ENCODE peak calls at places on chromosomes 7 and 10, in ten cellular contexts. P, Q, H, Z, S, A, I, X, T and V are unnamed samples.

GRCh38 chr10:17989908-17990767 is 38.4 kb downstream of the SLC39A12 start:
- DNase-seq in P (no peak), Q (peak), H (no peak), Z (no peak), S (no peak), A (peak), I (peak), X (no peak), T (no peak), V (no peak)

GRCh38 chr10:95254629-95255028 is 36.2 kb downstream of the PDLIM1 start:
- DNase-seq in P (no peak), Q (no peak), H (no peak), Z (no peak), S (no peak), A (no peak), I (no peak), X (no peak), T (no peak), V (no peak)

GRCh38 chr7:37448637-37449331 is at the start of gene ELMO1:
- DNase-seq in P (peak), Q (no peak), H (peak), Z (peak), S (peak), A (no peak), I (peak), X (peak), T (peak), V (peak)

GRCh38 chr10:127195041-127195506 is 1.3 kb downstream of the INSYN2A start:
- DNase-seq in P (no peak), Q (no peak), H (no peak), Z (no peak), S (no peak), A (no peak), I (no peak), X (no peak), T (peak), V (no peak)

GRCh38 chr7:90775383-90775965 is 179.4 kb downstream of the CDK14 start:
- DNase-seq in P (no peak), Q (no peak), H (no peak), Z (no peak), S (no peak), A (no peak), I (no peak), X (no peak), T (no peak), V (no peak)

GRCh38 chr10:47104786-47105385 is 193.7 kb downstream of the PTPN20 start:
- DNase-seq in P (no peak), Q (no peak), H (peak), Z (no peak), S (no peak), A (no peak), I (no peak), X (peak), T (no peak), V (peak)

GRCh38 chr7:141409911-141410329 is 141.3 kb upstream of the AGK start:
- DNase-seq in P (no peak), Q (no peak), H (no peak), Z (no peak), S (no peak), A (no peak), I (no peak), X (no peak), T (peak), V (no peak)

GRCh38 chr10:96400465-96400864 is 41.7 kb upstream of the OPALIN start:
- DNase-seq in P (no peak), Q (no peak), H (no peak), Z (no peak), S (no peak), A (no peak), I (no peak), X (no peak), T (no peak), V (no peak)

GRCh38 chr10:60384708-60385398 is 4.8 kb downstream of the ANK3 start:
- DNase-seq in P (no peak), Q (no peak), H (no peak), Z (no peak), S (no peak), A (peak), I (no peak), X (no peak), T (no peak), V (no peak)

GRCh38 chr10:46550076-46550790 is 6.2 kb downstream of the GPRIN2 start:
- DNase-seq in P (no peak), Q (no peak), H (peak), Z (peak), S (peak), A (no peak), I (no peak), X (no peak), T (no peak), V (no peak)

GRCh38 chr7:76233538-76234281 is 32.0 kb downstream of the SRRM3 start:
- DNase-seq in P (peak), Q (no peak), H (no peak), Z (no peak), S (no peak), A (no peak), I (no peak), X (no peak), T (peak), V (no peak)

GRCh38 chr7:75033064-75033463 is 40.5 kb downstream of the RCC1L start:
- DNase-seq in P (peak), Q (no peak), H (no peak), Z (no peak), S (no peak), A (no peak), I (no peak), X (no peak), T (peak), V (no peak)

GRCh38 chr10:4221315-4221714 is 436.3 kb upstream of the KLF6 start:
- DNase-seq in P (no peak), Q (no peak), H (no peak), Z (no peak), S (no peak), A (no peak), I (no peak), X (no peak), T (no peak), V (no peak)

GRCh38 chr10:5977471-5978370 is at the start of gene IL15RA:
- DNase-seq in P (peak), Q (no peak), H (peak), Z (peak), S (peak), A (peak), I (no peak), X (peak), T (peak), V (peak)

GRCh38 chr7:106069471-106070200 is 42.5 kb downstream of the SYPL1 start:
- DNase-seq in P (no peak), Q (no peak), H (no peak), Z (no peak), S (no peak), A (no peak), I (no peak), X (peak), T (no peak), V (no peak)

GRCh38 chr10:96365571-96365970 is 6.8 kb upstream of the OPALIN start:
- DNase-seq in P (no peak), Q (no peak), H (no peak), Z (no peak), S (no peak), A (no peak), I (no peak), X (no peak), T (no peak), V (no peak)

GRCh38 chr10:122163182-122164027 is 107.7 kb upstream of the BTBD16 start:
- DNase-seq in P (no peak), Q (no peak), H (no peak), Z (no peak), S (peak), A (no peak), I (no peak), X (no peak), T (peak), V (no peak)

GRCh38 chr7:100679927-100680588 is 6.5 kb downstream of the GNB2 start:
- DNase-seq in P (no peak), Q (no peak), H (no peak), Z (no peak), S (no peak), A (no peak), I (no peak), X (no peak), T (peak), V (no peak)
- TF ChIP-seq POLR2AphosphoS5 in P (peak), Q (no peak), H (no peak), Z (peak), S (no peak), A (no peak), I (no peak), X (peak), T (no peak), V (no peak)

DNA sequence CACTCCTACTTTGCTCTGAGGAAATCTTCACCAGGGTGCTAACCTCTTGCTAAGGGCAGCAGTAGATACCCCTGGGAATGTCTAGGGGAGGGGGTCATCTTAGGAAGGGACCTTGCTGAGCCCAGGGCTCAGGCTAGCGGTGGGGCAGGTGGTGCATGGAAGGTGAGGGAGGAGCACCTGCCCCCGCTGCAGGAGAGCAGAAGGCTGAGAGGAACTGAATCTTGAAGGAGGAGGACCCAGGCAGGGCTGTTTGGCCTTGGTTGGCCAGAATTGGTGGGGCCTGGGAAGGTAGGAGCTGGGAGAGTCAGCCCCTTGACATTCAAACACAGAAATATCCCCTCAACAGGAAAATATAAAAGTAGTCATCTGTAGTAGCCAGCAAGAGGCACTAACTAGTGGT is 7.0 kb downstream of the CALHM3 start:
- DNase-seq in P (no peak), Q (no peak), H (no peak), Z (no peak), S (no peak), A (no peak), I (no peak), X (no peak), T (no peak), V (no peak)
- H3K27ac ChIP-seq in P (no peak), Q (no peak), H (peak), Z (peak), S (peak), A (no peak), I (peak), X (peak), T (no peak), V (peak)

DNA sequence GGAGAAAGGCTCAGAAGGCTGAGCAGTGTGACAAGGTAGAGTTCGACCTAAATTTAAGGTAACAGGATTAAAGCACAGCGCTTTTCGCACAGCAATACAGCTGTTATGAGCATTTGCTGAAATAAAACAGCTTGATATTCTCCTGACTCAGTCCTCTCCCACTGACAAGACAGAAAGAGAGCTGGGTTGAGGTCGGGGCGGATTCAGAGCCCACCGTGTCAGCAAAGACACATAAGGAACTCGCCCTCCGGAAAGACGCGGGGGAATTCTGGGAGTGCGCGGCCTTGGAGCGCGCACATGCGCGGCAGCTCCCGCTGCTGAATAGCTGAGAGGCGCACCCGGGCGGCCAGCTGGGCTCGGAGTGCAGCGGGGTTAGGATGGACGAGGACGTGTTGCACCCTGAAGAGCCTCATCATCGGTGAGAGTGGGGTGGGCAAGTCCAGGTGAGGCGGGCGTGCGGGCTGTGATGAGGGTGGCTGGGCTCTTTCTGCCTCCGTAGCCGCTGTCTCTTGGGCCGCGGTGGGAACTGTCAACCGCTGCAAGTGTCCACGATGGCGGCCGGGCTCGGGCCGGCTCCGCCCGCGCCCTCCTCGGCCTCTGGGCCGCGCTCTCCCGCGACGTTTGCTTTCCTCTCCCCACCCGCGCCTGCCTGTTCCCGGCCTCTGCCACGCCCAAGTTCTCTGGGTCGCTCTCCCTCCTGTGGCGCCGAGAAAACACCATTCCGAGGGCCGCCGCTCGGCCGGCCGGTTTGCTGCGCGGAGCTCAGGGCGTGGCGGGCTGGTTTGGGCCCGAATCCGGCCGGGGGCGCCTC is 120.6 kb downstream of the LYZL1 start:
- DNase-seq in P (peak), Q (peak), H (peak), Z (peak), S (peak), A (peak), I (no peak), X (no peak), T (peak), V (peak)
- TF ChIP-seq POLR2AphosphoS5 in P (peak), Q (peak), H (peak), Z (peak), S (peak), A (peak), I (no peak), X (peak), T (peak), V (peak)

DNA sequence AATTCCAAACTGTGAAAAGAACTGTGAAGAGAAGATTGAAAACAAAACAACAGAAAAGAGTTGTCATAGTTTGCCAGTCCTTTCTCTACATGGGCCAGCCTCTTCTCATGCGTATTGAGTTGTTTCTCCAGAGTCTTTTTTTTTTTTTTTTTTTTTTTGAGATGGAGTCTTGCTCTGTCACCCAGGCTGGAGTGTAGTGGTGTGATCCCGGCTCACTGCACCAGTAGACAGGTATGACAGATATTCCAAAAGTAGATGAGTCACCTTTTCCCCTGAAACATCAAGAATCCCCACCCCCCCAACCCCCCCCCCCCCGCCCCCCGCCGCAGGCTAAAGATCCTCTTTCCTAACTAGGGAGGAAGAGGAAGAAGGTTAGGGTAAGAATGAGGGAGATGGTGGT is 15.6 kb upstream of the KMT2C start:
- DNase-seq in P (no peak), Q (no peak), H (no peak), Z (no peak), S (no peak), A (no peak), I (no peak), X (no peak), T (no peak), V (no peak)
- H3K27ac ChIP-seq in P (no peak), Q (no peak), H (no peak), Z (no peak), S (no peak), A (no peak), I (no peak), X (no peak), T (no peak), V (no peak)

GRCh38 chr10:62817120-62817762 is 1.1 kb upstream of the EGR2 start:
- DNase-seq in P (peak), Q (no peak), H (peak), Z (no peak), S (peak), A (no peak), I (no peak), X (no peak), T (peak), V (peak)

GRCh38 chr10:62815373-62816111 is 624 bp downstream of the EGR2 start:
- DNase-seq in P (no peak), Q (no peak), H (no peak), Z (no peak), S (peak), A (no peak), I (no peak), X (no peak), T (peak), V (no peak)

GRCh38 chr10:62817763-62818425 is 1.7 kb upstream of the EGR2 start:
- DNase-seq in P (peak), Q (no peak), H (peak), Z (peak), S (peak), A (peak), I (no peak), X (no peak), T (peak), V (no peak)

GRCh38 chr10:62814901-62815372 is 1.2 kb downstream of the EGR2 start:
- DNase-seq in P (no peak), Q (no peak), H (no peak), Z (no peak), S (peak), A (no peak), I (no peak), X (no peak), T (peak), V (no peak)

GRCh38 chr10:62816179-62817119 is at the start of gene EGR2:
- DNase-seq in P (peak), Q (peak), H (peak), Z (peak), S (peak), A (peak), I (peak), X (peak), T (peak), V (peak)
- TF ChIP-seq POLR2AphosphoS5 in P (no peak), Q (no peak), H (peak), Z (no peak), S (peak), A (peak), I (peak), X (peak), T (peak), V (no peak)

GRCh38 chr10:131137223-131137622 is 174.3 kb downstream of the TCERG1L start:
- DNase-seq in P (no peak), Q (no peak), H (no peak), Z (no peak), S (peak), A (no peak), I (no peak), X (no peak), T (no peak), V (no peak)
- H3K27ac ChIP-seq in P (no peak), Q (no peak), H (no peak), Z (no peak), S (no peak), A (no peak), I (no peak), X (no peak), T (no peak), V (no peak)

GRCh38 chr7:2631924-2632716 is at the start of gene TTYH3:
- DNase-seq in P (no peak), Q (no peak), H (peak), Z (no peak), S (peak), A (no peak), I (no peak), X (no peak), T (no peak), V (no peak)
- TF ChIP-seq POLR2AphosphoS5 in P (no peak), Q (no peak), H (no peak), Z (no peak), S (no peak), A (peak), I (no peak), X (no peak), T (no peak), V (peak)

DNA sequence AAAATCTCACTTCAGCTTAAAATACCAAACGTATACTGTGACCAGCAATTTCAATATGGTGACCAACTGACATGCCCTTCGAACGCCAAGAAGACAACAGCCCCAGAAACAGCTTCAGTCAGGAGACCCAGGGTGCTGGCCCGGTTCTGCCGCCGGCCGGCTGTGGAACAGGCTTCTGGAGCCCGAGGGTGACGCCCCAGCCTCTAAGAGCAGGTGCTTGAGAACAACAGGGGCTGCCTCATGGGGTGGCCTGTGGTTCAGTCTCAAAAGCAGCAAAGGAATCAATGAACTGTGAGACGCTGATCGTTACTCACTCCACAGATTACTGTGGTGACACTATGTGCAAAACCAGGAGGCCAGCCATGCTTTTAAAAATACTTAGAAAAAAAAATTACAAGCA is 17.3 kb downstream of the GPER1 start:
- DNase-seq in P (no peak), Q (no peak), H (no peak), Z (no peak), S (peak), A (no peak), I (peak), X (no peak), T (no peak), V (no peak)
- H3K27ac ChIP-seq in P (no peak), Q (no peak), H (no peak), Z (no peak), S (no peak), A (no peak), I (peak), X (no peak), T (peak), V (no peak)

DNA sequence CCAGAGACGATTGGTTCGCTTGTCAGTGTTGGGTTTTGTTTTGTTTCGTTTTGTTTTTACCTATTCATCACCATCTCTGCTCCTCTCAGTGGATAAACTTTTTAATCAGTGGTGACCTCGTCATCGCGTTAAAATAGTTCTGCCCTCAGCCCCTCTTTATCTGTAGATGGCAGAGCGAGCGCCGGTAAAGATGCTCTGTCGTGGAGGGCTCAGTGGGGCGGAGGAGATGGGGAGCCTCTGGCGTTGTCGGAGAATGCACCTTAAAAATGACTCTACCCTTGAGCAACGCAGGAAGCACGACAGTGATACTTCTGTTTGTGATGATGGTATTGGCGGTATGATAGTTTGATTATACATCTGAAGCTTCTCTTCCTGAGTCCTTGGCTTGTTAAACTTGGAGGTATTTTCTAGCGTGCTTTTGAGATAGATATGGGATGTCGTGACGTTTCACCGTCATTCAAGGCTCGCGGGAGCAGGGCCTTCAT is 554 bp downstream of the CSGALNACT2 start:
- DNase-seq in P (peak), Q (no peak), H (no peak), Z (no peak), S (peak), A (no peak), I (no peak), X (peak), T (peak), V (no peak)
- TF ChIP-seq POLR2AphosphoS5 in P (no peak), Q (no peak), H (no peak), Z (peak), S (no peak), A (no peak), I (no peak), X (peak), T (no peak), V (no peak)

DNA sequence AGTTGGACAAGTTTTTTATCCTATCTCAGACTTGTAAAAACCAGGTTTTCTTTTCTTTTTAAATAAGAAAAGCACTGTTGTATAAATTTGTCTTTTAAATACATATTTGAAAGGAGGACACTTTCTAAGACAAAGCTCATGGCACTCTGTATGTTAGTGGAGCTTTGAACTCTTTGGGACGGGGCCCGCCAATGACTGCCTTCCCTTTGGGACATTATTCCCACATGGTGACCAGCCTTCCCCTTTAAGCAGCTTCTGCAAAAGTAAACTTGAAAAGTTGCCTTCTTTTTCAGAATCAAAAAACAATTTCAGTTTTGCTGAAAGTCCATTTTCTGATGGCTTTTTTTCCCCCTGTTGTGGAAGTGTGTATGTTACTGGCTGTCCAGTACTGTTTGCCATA is 1.8 kb downstream of the CUX1 start:
- DNase-seq in P (no peak), Q (no peak), H (no peak), Z (no peak), S (no peak), A (no peak), I (no peak), X (no peak), T (no peak), V (no peak)
- H3K27ac ChIP-seq in P (no peak), Q (no peak), H (peak), Z (peak), S (no peak), A (no peak), I (no peak), X (peak), T (no peak), V (no peak)